ENCODE peak calls at places on chromosomes 13 and 19, in eight cellular contexts. One of them, this sample, is unnamed.

GRCh38 chr13:98998831-98999634 is 21.2 kb upstream of the DOCK9 start:
- DNase-seq in NCI-H1105 treated with DMSO at 0.1 percent for 48 hours: no peak
- DNase-seq in tibial nerve: no peak
- DNase-seq in Calu3: no peak
- DNase-seq in hepatic stellate cell: no peak
- DNase-seq in tibial artery: no peak
- DNase-seq in activated CD4-positive, alpha-beta T cell treated with anti-CD3 and anti-CD28 coated beads for 1 hour: no peak
- DNase-seq in T-helper 2 cell treated with Interferon-gamma antibody and Interleukin-4, amounts not matched to agents 5 μg/mL and 100 μg/mL, for 36 hours: peak
- DNase-seq in this sample: no peak

GRCh38 chr19:4328243-4328990 is 10.2 kb downstream of the STAP2 start:
- DNase-seq in NCI-H1105 treated with DMSO at 0.1 percent for 48 hours: no peak
- DNase-seq in tibial nerve: peak
- DNase-seq in Calu3: no peak
- DNase-seq in hepatic stellate cell: peak
- DNase-seq in tibial artery: peak
- DNase-seq in activated CD4-positive, alpha-beta T cell treated with anti-CD3 and anti-CD28 coated beads for 1 hour: peak
- DNase-seq in T-helper 2 cell treated with Interferon-gamma antibody and Interleukin-4, amounts not matched to agents 5 μg/mL and 100 μg/mL, for 36 hours: peak
- DNase-seq in this sample: peak

GRCh38 chr13:48727252-48728011 is 73.7 kb downstream of the CYSLTR2 start:
- DNase-seq in NCI-H1105 treated with DMSO at 0.1 percent for 48 hours: no peak
- DNase-seq in tibial nerve: no peak
- DNase-seq in Calu3: no peak
- DNase-seq in hepatic stellate cell: no peak
- DNase-seq in tibial artery: no peak
- DNase-seq in activated CD4-positive, alpha-beta T cell treated with anti-CD3 and anti-CD28 coated beads for 1 hour: no peak
- DNase-seq in T-helper 2 cell treated with Interferon-gamma antibody and Interleukin-4, amounts not matched to agents 5 μg/mL and 100 μg/mL, for 36 hours: no peak
- DNase-seq in this sample: no peak

GRCh38 chr19:45878043-45878794 is 7.7 kb downstream of the IRF2BP1 start:
- DNase-seq in NCI-H1105 treated with DMSO at 0.1 percent for 48 hours: no peak
- DNase-seq in tibial nerve: no peak
- DNase-seq in Calu3: peak
- DNase-seq in hepatic stellate cell: no peak
- DNase-seq in tibial artery: no peak
- DNase-seq in activated CD4-positive, alpha-beta T cell treated with anti-CD3 and anti-CD28 coated beads for 1 hour: no peak
- DNase-seq in T-helper 2 cell treated with Interferon-gamma antibody and Interleukin-4, amounts not matched to agents 5 μg/mL and 100 μg/mL, for 36 hours: peak
- DNase-seq in this sample: no peak

GRCh38 chr13:33441015-33441414 is 155.5 kb upstream of the STARD13 start:
- DNase-seq in NCI-H1105 treated with DMSO at 0.1 percent for 48 hours: no peak
- DNase-seq in tibial nerve: no peak
- DNase-seq in Calu3: peak
- DNase-seq in hepatic stellate cell: peak
- DNase-seq in tibial artery: no peak
- DNase-seq in activated CD4-positive, alpha-beta T cell treated with anti-CD3 and anti-CD28 coated beads for 1 hour: no peak
- DNase-seq in T-helper 2 cell treated with Interferon-gamma antibody and Interleukin-4, amounts not matched to agents 5 μg/mL and 100 μg/mL, for 36 hours: no peak
- DNase-seq in this sample: no peak

GRCh38 chr13:99359493-99359892 is 52.3 kb upstream of the GPR183 start:
- DNase-seq in NCI-H1105 treated with DMSO at 0.1 percent for 48 hours: no peak
- DNase-seq in tibial nerve: no peak
- DNase-seq in Calu3: no peak
- DNase-seq in hepatic stellate cell: no peak
- DNase-seq in tibial artery: no peak
- DNase-seq in activated CD4-positive, alpha-beta T cell treated with anti-CD3 and anti-CD28 coated beads for 1 hour: no peak
- DNase-seq in T-helper 2 cell treated with Interferon-gamma antibody and Interleukin-4, amounts not matched to agents 5 μg/mL and 100 μg/mL, for 36 hours: no peak
- DNase-seq in this sample: no peak

GRCh38 chr19:55600336-55601028 is 394 bp downstream of the ZNF524 start:
- DNase-seq in NCI-H1105 treated with DMSO at 0.1 percent for 48 hours: peak
- DNase-seq in tibial nerve: no peak
- DNase-seq in Calu3: no peak
- DNase-seq in hepatic stellate cell: peak
- DNase-seq in tibial artery: no peak
- DNase-seq in activated CD4-positive, alpha-beta T cell treated with anti-CD3 and anti-CD28 coated beads for 1 hour: no peak
- DNase-seq in T-helper 2 cell treated with Interferon-gamma antibody and Interleukin-4, amounts not matched to agents 5 μg/mL and 100 μg/mL, for 36 hours: no peak
- DNase-seq in this sample: no peak

GRCh38 chr19:39590265-39590664 is 12.1 kb upstream of the LGALS13 start:
- DNase-seq in NCI-H1105 treated with DMSO at 0.1 percent for 48 hours: no peak
- DNase-seq in tibial nerve: no peak
- DNase-seq in Calu3: no peak
- DNase-seq in hepatic stellate cell: no peak
- DNase-seq in tibial artery: no peak
- DNase-seq in activated CD4-positive, alpha-beta T cell treated with anti-CD3 and anti-CD28 coated beads for 1 hour: no peak
- DNase-seq in T-helper 2 cell treated with Interferon-gamma antibody and Interleukin-4, amounts not matched to agents 5 μg/mL and 100 μg/mL, for 36 hours: no peak
- DNase-seq in this sample: no peak

GRCh38 chr19:53980553-53981407 is 10.7 kb upstream of the CACNG6 start:
- DNase-seq in NCI-H1105 treated with DMSO at 0.1 percent for 48 hours: no peak
- DNase-seq in tibial nerve: no peak
- DNase-seq in Calu3: peak
- DNase-seq in hepatic stellate cell: no peak
- DNase-seq in tibial artery: no peak
- DNase-seq in activated CD4-positive, alpha-beta T cell treated with anti-CD3 and anti-CD28 coated beads for 1 hour: no peak
- DNase-seq in T-helper 2 cell treated with Interferon-gamma antibody and Interleukin-4, amounts not matched to agents 5 μg/mL and 100 μg/mL, for 36 hours: no peak
- DNase-seq in this sample: no peak

GRCh38 chr19:31350693-31351211 is 1.5 kb upstream of the TSHZ3 start:
- DNase-seq in NCI-H1105 treated with DMSO at 0.1 percent for 48 hours: peak
- DNase-seq in tibial nerve: no peak
- DNase-seq in Calu3: no peak
- DNase-seq in hepatic stellate cell: peak
- DNase-seq in tibial artery: no peak
- DNase-seq in activated CD4-positive, alpha-beta T cell treated with anti-CD3 and anti-CD28 coated beads for 1 hour: no peak
- DNase-seq in T-helper 2 cell treated with Interferon-gamma antibody and Interleukin-4, amounts not matched to agents 5 μg/mL and 100 μg/mL, for 36 hours: peak
- DNase-seq in this sample: peak

GRCh38 chr19:46471116-46471733 is at the start of gene PNMA8A:
- DNase-seq in NCI-H1105 treated with DMSO at 0.1 percent for 48 hours: peak
- DNase-seq in tibial nerve: no peak
- DNase-seq in Calu3: no peak
- DNase-seq in hepatic stellate cell: no peak
- DNase-seq in tibial artery: peak
- DNase-seq in activated CD4-positive, alpha-beta T cell treated with anti-CD3 and anti-CD28 coated beads for 1 hour: no peak
- DNase-seq in T-helper 2 cell treated with Interferon-gamma antibody and Interleukin-4, amounts not matched to agents 5 μg/mL and 100 μg/mL, for 36 hours: no peak
- DNase-seq in this sample: peak

GRCh38 chr19:36236946-36237310 is 22.0 kb downstream of the ZNF146 start:
- DNase-seq in NCI-H1105 treated with DMSO at 0.1 percent for 48 hours: no peak
- DNase-seq in tibial nerve: no peak
- DNase-seq in Calu3: no peak
- DNase-seq in hepatic stellate cell: no peak
- DNase-seq in tibial artery: no peak
- DNase-seq in activated CD4-positive, alpha-beta T cell treated with anti-CD3 and anti-CD28 coated beads for 1 hour: no peak
- DNase-seq in T-helper 2 cell treated with Interferon-gamma antibody and Interleukin-4, amounts not matched to agents 5 μg/mL and 100 μg/mL, for 36 hours: no peak
- DNase-seq in this sample: no peak

GRCh38 chr13:35978607-35979316 is 152.4 kb downstream of the DCLK1 start:
- DNase-seq in NCI-H1105 treated with DMSO at 0.1 percent for 48 hours: peak
- DNase-seq in tibial nerve: no peak
- DNase-seq in Calu3: peak
- DNase-seq in hepatic stellate cell: peak
- DNase-seq in tibial artery: peak
- DNase-seq in activated CD4-positive, alpha-beta T cell treated with anti-CD3 and anti-CD28 coated beads for 1 hour: no peak
- DNase-seq in T-helper 2 cell treated with Interferon-gamma antibody and Interleukin-4, amounts not matched to agents 5 μg/mL and 100 μg/mL, for 36 hours: no peak
- DNase-seq in this sample: no peak

GRCh38 chr19:28170066-28170465 is 1042.9 kb downstream of the UQCRFS1 start:
- DNase-seq in NCI-H1105 treated with DMSO at 0.1 percent for 48 hours: peak
- DNase-seq in tibial nerve: no peak
- DNase-seq in Calu3: no peak
- DNase-seq in hepatic stellate cell: no peak
- DNase-seq in tibial artery: no peak
- DNase-seq in activated CD4-positive, alpha-beta T cell treated with anti-CD3 and anti-CD28 coated beads for 1 hour: no peak
- DNase-seq in T-helper 2 cell treated with Interferon-gamma antibody and Interleukin-4, amounts not matched to agents 5 μg/mL and 100 μg/mL, for 36 hours: no peak
- DNase-seq in this sample: no peak

GRCh38 chr19:36837902-36838783 is at the start of gene ZNF790:
- DNase-seq in NCI-H1105 treated with DMSO at 0.1 percent for 48 hours: peak
- DNase-seq in tibial nerve: peak
- DNase-seq in Calu3: peak
- DNase-seq in hepatic stellate cell: peak
- DNase-seq in tibial artery: peak
- DNase-seq in activated CD4-positive, alpha-beta T cell treated with anti-CD3 and anti-CD28 coated beads for 1 hour: peak
- DNase-seq in T-helper 2 cell treated with Interferon-gamma antibody and Interleukin-4, amounts not matched to agents 5 μg/mL and 100 μg/mL, for 36 hours: peak
- DNase-seq in this sample: peak

GRCh38 chr13:113639661-113640262 is 18.2 kb downstream of the ATP4B start:
- DNase-seq in NCI-H1105 treated with DMSO at 0.1 percent for 48 hours: no peak
- DNase-seq in tibial nerve: peak
- DNase-seq in Calu3: no peak
- DNase-seq in hepatic stellate cell: no peak
- DNase-seq in tibial artery: no peak
- DNase-seq in activated CD4-positive, alpha-beta T cell treated with anti-CD3 and anti-CD28 coated beads for 1 hour: no peak
- DNase-seq in T-helper 2 cell treated with Interferon-gamma antibody and Interleukin-4, amounts not matched to agents 5 μg/mL and 100 μg/mL, for 36 hours: no peak
- DNase-seq in this sample: peak

GRCh38 chr19:7246601-7247000 is 47.6 kb downstream of the INSR start:
- DNase-seq in NCI-H1105 treated with DMSO at 0.1 percent for 48 hours: no peak
- DNase-seq in tibial nerve: no peak
- DNase-seq in Calu3: no peak
- DNase-seq in hepatic stellate cell: no peak
- DNase-seq in tibial artery: no peak
- DNase-seq in activated CD4-positive, alpha-beta T cell treated with anti-CD3 and anti-CD28 coated beads for 1 hour: no peak
- DNase-seq in T-helper 2 cell treated with Interferon-gamma antibody and Interleukin-4, amounts not matched to agents 5 μg/mL and 100 μg/mL, for 36 hours: no peak
- DNase-seq in this sample: no peak

GRCh38 chr13:102928971-102929370 is 83.1 kb downstream of the ERCC5 start:
- DNase-seq in NCI-H1105 treated with DMSO at 0.1 percent for 48 hours: no peak
- DNase-seq in tibial nerve: no peak
- DNase-seq in Calu3: no peak
- DNase-seq in hepatic stellate cell: no peak
- DNase-seq in tibial artery: no peak
- DNase-seq in activated CD4-positive, alpha-beta T cell treated with anti-CD3 and anti-CD28 coated beads for 1 hour: no peak
- DNase-seq in T-helper 2 cell treated with Interferon-gamma antibody and Interleukin-4, amounts not matched to agents 5 μg/mL and 100 μg/mL, for 36 hours: no peak
- DNase-seq in this sample: no peak

GRCh38 chr13:114142640-114143490 is 10.4 kb upstream of the RASA3 start:
- DNase-seq in NCI-H1105 treated with DMSO at 0.1 percent for 48 hours: peak
- DNase-seq in tibial nerve: no peak
- DNase-seq in Calu3: no peak
- DNase-seq in hepatic stellate cell: no peak
- DNase-seq in tibial artery: no peak
- DNase-seq in activated CD4-positive, alpha-beta T cell treated with anti-CD3 and anti-CD28 coated beads for 1 hour: peak
- DNase-seq in T-helper 2 cell treated with Interferon-gamma antibody and Interleukin-4, amounts not matched to agents 5 μg/mL and 100 μg/mL, for 36 hours: peak
- DNase-seq in this sample: no peak

GRCh38 chr13:48838193-48839000 is 137.3 kb upstream of the FNDC3A start:
- DNase-seq in NCI-H1105 treated with DMSO at 0.1 percent for 48 hours: no peak
- DNase-seq in tibial nerve: no peak
- DNase-seq in Calu3: no peak
- DNase-seq in hepatic stellate cell: no peak
- DNase-seq in tibial artery: no peak
- DNase-seq in activated CD4-positive, alpha-beta T cell treated with anti-CD3 and anti-CD28 coated beads for 1 hour: no peak
- DNase-seq in T-helper 2 cell treated with Interferon-gamma antibody and Interleukin-4, amounts not matched to agents 5 μg/mL and 100 μg/mL, for 36 hours: no peak
- DNase-seq in this sample: no peak

GRCh38 chr13:106569233-106570095 is 1.5 kb upstream of the ARGLU1 start:
- DNase-seq in NCI-H1105 treated with DMSO at 0.1 percent for 48 hours: no peak
- DNase-seq in tibial nerve: no peak
- DNase-seq in Calu3: no peak
- DNase-seq in hepatic stellate cell: no peak
- DNase-seq in tibial artery: no peak
- DNase-seq in activated CD4-positive, alpha-beta T cell treated with anti-CD3 and anti-CD28 coated beads for 1 hour: no peak
- DNase-seq in T-helper 2 cell treated with Interferon-gamma antibody and Interleukin-4, amounts not matched to agents 5 μg/mL and 100 μg/mL, for 36 hours: no peak
- DNase-seq in this sample: no peak

GRCh38 chr13:96025283-96025682 is 27.9 kb downstream of the UGGT2 start:
- DNase-seq in NCI-H1105 treated with DMSO at 0.1 percent for 48 hours: no peak
- DNase-seq in tibial nerve: no peak
- DNase-seq in Calu3: no peak
- DNase-seq in hepatic stellate cell: no peak
- DNase-seq in tibial artery: no peak
- DNase-seq in activated CD4-positive, alpha-beta T cell treated with anti-CD3 and anti-CD28 coated beads for 1 hour: no peak
- DNase-seq in T-helper 2 cell treated with Interferon-gamma antibody and Interleukin-4, amounts not matched to agents 5 μg/mL and 100 μg/mL, for 36 hours: no peak
- DNase-seq in this sample: no peak

GRCh38 chr13:112790735-112791641 is 101.2 kb downstream of the ATP11A start:
- DNase-seq in NCI-H1105 treated with DMSO at 0.1 percent for 48 hours: no peak
- DNase-seq in tibial nerve: no peak
- DNase-seq in Calu3: no peak
- DNase-seq in hepatic stellate cell: no peak
- DNase-seq in tibial artery: no peak
- DNase-seq in activated CD4-positive, alpha-beta T cell treated with anti-CD3 and anti-CD28 coated beads for 1 hour: no peak
- DNase-seq in T-helper 2 cell treated with Interferon-gamma antibody and Interleukin-4, amounts not matched to agents 5 μg/mL and 100 μg/mL, for 36 hours: no peak
- DNase-seq in this sample: no peak

GRCh38 chr19:52336976-52337375 is 933 bp downstream of the ZNF610 start:
- DNase-seq in NCI-H1105 treated with DMSO at 0.1 percent for 48 hours: no peak
- DNase-seq in tibial nerve: no peak
- DNase-seq in Calu3: no peak
- DNase-seq in hepatic stellate cell: no peak
- DNase-seq in tibial artery: no peak
- DNase-seq in activated CD4-positive, alpha-beta T cell treated with anti-CD3 and anti-CD28 coated beads for 1 hour: no peak
- DNase-seq in T-helper 2 cell treated with Interferon-gamma antibody and Interleukin-4, amounts not matched to agents 5 μg/mL and 100 μg/mL, for 36 hours: no peak
- DNase-seq in this sample: no peak

GRCh38 chr13:51715613-51716012 is 88.3 kb downstream of the DHRS12 start:
- DNase-seq in NCI-H1105 treated with DMSO at 0.1 percent for 48 hours: no peak
- DNase-seq in tibial nerve: no peak
- DNase-seq in Calu3: no peak
- DNase-seq in hepatic stellate cell: no peak
- DNase-seq in tibial artery: no peak
- DNase-seq in activated CD4-positive, alpha-beta T cell treated with anti-CD3 and anti-CD28 coated beads for 1 hour: no peak
- DNase-seq in T-helper 2 cell treated with Interferon-gamma antibody and Interleukin-4, amounts not matched to agents 5 μg/mL and 100 μg/mL, for 36 hours: no peak
- DNase-seq in this sample: no peak

GRCh38 chr13:27556109-27556508 is 64.2 kb downstream of the LNX2 start:
- DNase-seq in NCI-H1105 treated with DMSO at 0.1 percent for 48 hours: no peak
- DNase-seq in tibial nerve: no peak
- DNase-seq in Calu3: peak
- DNase-seq in hepatic stellate cell: no peak
- DNase-seq in tibial artery: peak
- DNase-seq in activated CD4-positive, alpha-beta T cell treated with anti-CD3 and anti-CD28 coated beads for 1 hour: no peak
- DNase-seq in T-helper 2 cell treated with Interferon-gamma antibody and Interleukin-4, amounts not matched to agents 5 μg/mL and 100 μg/mL, for 36 hours: no peak
- DNase-seq in this sample: no peak

GRCh38 chr19:23758187-23759074 is at the start of gene ZNF681:
- DNase-seq in NCI-H1105 treated with DMSO at 0.1 percent for 48 hours: peak
- DNase-seq in tibial nerve: peak
- DNase-seq in Calu3: peak
- DNase-seq in hepatic stellate cell: peak
- DNase-seq in tibial artery: peak
- DNase-seq in activated CD4-positive, alpha-beta T cell treated with anti-CD3 and anti-CD28 coated beads for 1 hour: peak
- DNase-seq in T-helper 2 cell treated with Interferon-gamma antibody and Interleukin-4, amounts not matched to agents 5 μg/mL and 100 μg/mL, for 36 hours: peak
- DNase-seq in this sample: peak

GRCh38 chr19:46585539-46585938 is 15.6 kb upstream of the CALM3 start:
- DNase-seq in NCI-H1105 treated with DMSO at 0.1 percent for 48 hours: no peak
- DNase-seq in tibial nerve: no peak
- DNase-seq in Calu3: no peak
- DNase-seq in hepatic stellate cell: no peak
- DNase-seq in tibial artery: no peak
- DNase-seq in activated CD4-positive, alpha-beta T cell treated with anti-CD3 and anti-CD28 coated beads for 1 hour: no peak
- DNase-seq in T-helper 2 cell treated with Interferon-gamma antibody and Interleukin-4, amounts not matched to agents 5 μg/mL and 100 μg/mL, for 36 hours: no peak
- DNase-seq in this sample: no peak

GRCh38 chr19:50171752-50172151 is 8.7 kb upstream of the IZUMO2 start:
- DNase-seq in NCI-H1105 treated with DMSO at 0.1 percent for 48 hours: no peak
- DNase-seq in tibial nerve: no peak
- DNase-seq in Calu3: no peak
- DNase-seq in hepatic stellate cell: no peak
- DNase-seq in tibial artery: no peak
- DNase-seq in activated CD4-positive, alpha-beta T cell treated with anti-CD3 and anti-CD28 coated beads for 1 hour: no peak
- DNase-seq in T-helper 2 cell treated with Interferon-gamma antibody and Interleukin-4, amounts not matched to agents 5 μg/mL and 100 μg/mL, for 36 hours: no peak
- DNase-seq in this sample: no peak

GRCh38 chr13:24301911-24302310 is 7.5 kb upstream of the C1QTNF9 start:
- DNase-seq in NCI-H1105 treated with DMSO at 0.1 percent for 48 hours: no peak
- DNase-seq in tibial nerve: no peak
- DNase-seq in Calu3: no peak
- DNase-seq in hepatic stellate cell: no peak
- DNase-seq in tibial artery: no peak
- DNase-seq in activated CD4-positive, alpha-beta T cell treated with anti-CD3 and anti-CD28 coated beads for 1 hour: no peak
- DNase-seq in T-helper 2 cell treated with Interferon-gamma antibody and Interleukin-4, amounts not matched to agents 5 μg/mL and 100 μg/mL, for 36 hours: no peak
- DNase-seq in this sample: no peak

GRCh38 chr13:112248909-112249592 is 127.1 kb upstream of the SPACA7 start:
- DNase-seq in NCI-H1105 treated with DMSO at 0.1 percent for 48 hours: no peak
- DNase-seq in tibial nerve: no peak
- DNase-seq in Calu3: no peak
- DNase-seq in hepatic stellate cell: no peak
- DNase-seq in tibial artery: no peak
- DNase-seq in activated CD4-positive, alpha-beta T cell treated with anti-CD3 and anti-CD28 coated beads for 1 hour: no peak
- DNase-seq in T-helper 2 cell treated with Interferon-gamma antibody and Interleukin-4, amounts not matched to agents 5 μg/mL and 100 μg/mL, for 36 hours: no peak
- DNase-seq in this sample: no peak

GRCh38 chr13:25905411-25906010 is 146.3 kb downstream of the SHISA2 start:
- DNase-seq in NCI-H1105 treated with DMSO at 0.1 percent for 48 hours: no peak
- DNase-seq in tibial nerve: no peak
- DNase-seq in Calu3: no peak
- DNase-seq in hepatic stellate cell: no peak
- DNase-seq in tibial artery: no peak
- DNase-seq in activated CD4-positive, alpha-beta T cell treated with anti-CD3 and anti-CD28 coated beads for 1 hour: no peak
- DNase-seq in T-helper 2 cell treated with Interferon-gamma antibody and Interleukin-4, amounts not matched to agents 5 μg/mL and 100 μg/mL, for 36 hours: no peak
- DNase-seq in this sample: no peak

GRCh38 chr19:18029617-18030338 is 21.8 kb downstream of the ARRDC2 start:
- DNase-seq in NCI-H1105 treated with DMSO at 0.1 percent for 48 hours: peak
- DNase-seq in tibial nerve: no peak
- DNase-seq in Calu3: peak
- DNase-seq in hepatic stellate cell: no peak
- DNase-seq in tibial artery: no peak
- DNase-seq in activated CD4-positive, alpha-beta T cell treated with anti-CD3 and anti-CD28 coated beads for 1 hour: no peak
- DNase-seq in T-helper 2 cell treated with Interferon-gamma antibody and Interleukin-4, amounts not matched to agents 5 μg/mL and 100 μg/mL, for 36 hours: no peak
- DNase-seq in this sample: no peak